ENCODE peak calls at places on chromosomes 5 and 9, in seven cellular contexts. N is AG08395; C is right cardiac atrium; V is stimulated activated CD8-positive, alpha-beta memory T cell treated with anti-CD3 and anti-CD28 coated beads, Interleukin-15, amount 100 ng/mL, for 24 hours; X is globus pallidus; K is germinal center; R is IMR-90. Q is an unnamed sample.

GRCh38 chr5:53373420-53374188 is 106.8 kb upstream of the FST start:
- DNase-seq in X (no peak), C (no peak), R (peak), V (no peak), N (no peak), K (no peak), Q (peak)

GRCh38 chr9:125894566-125894965 is 147.4 kb downstream of the PBX3 start:
- DNase-seq in R (no peak), V (no peak), X (no peak), K (no peak), N (no peak), C (no peak), Q (no peak)

GRCh38 chr9:93668261-93668871 is 92.0 kb downstream of the PHF2 start:
- DNase-seq in C (peak), V (no peak), R (no peak), K (no peak), X (no peak), N (no peak), Q (no peak)

GRCh38 chr5:52786937-52787599 is 648 bp upstream of the ITGA1 start:
- DNase-seq in R (peak), K (no peak), V (no peak), N (no peak), X (no peak), C (no peak), Q (no peak)

GRCh38 chr5:10471672-10472071 is 30.0 kb downstream of the ROPN1L start:
- DNase-seq in C (no peak), X (no peak), R (peak), V (no peak), N (peak), K (no peak), Q (no peak)

GRCh38 chr5:1471997-1472963 is 27.0 kb upstream of the SLC6A3 start:
- DNase-seq in C (no peak), N (no peak), X (no peak), R (no peak), V (no peak), K (no peak), Q (no peak)

GRCh38 chr5:67301285-67301904 is 104.8 kb upstream of the CD180 start:
- DNase-seq in K (no peak), X (no peak), R (peak), N (peak), V (no peak), C (peak), Q (peak)

GRCh38 chr5:148913985-148914421 is 87.6 kb downstream of the ADRB2 start:
- DNase-seq in C (no peak), V (no peak), R (peak), K (no peak), N (peak), X (no peak), Q (peak)

GRCh38 chr9:5453673-5454072 is 3.3 kb downstream of the CD274 start:
- DNase-seq in N (no peak), V (no peak), K (no peak), C (no peak), X (no peak), R (no peak), Q (no peak)

Q was measured in pulmonary artery endothelial cell.